ENCODE peak calls at places on chromosomes 6 and 20, in four cellular contexts. K is GM23338, X is astrocyte, Q is endothelial cell of umbilical vein. G is an unnamed sample.

GRCh38 chr6:137177611-137178010 is 4.2 kb upstream of the IL22RA2 start:
- DNase-seq in K (no peak), X (no peak), Q (no peak), G (no peak)

GRCh38 chr6:135144678-135145508 is 36.2 kb upstream of the MYB start:
- DNase-seq in K (peak; percentile 61), X (peak; percentile 8), Q (peak; percentile 34), G (peak; percentile 15)

GRCh38 chr6:152185158-152185574 is 377.7 kb downstream of the ESR1 start:
- DNase-seq in K (no peak), X (no peak), Q (no peak), G (no peak)

GRCh38 chr6:1004885-1005635 is 306.8 kb upstream of the FOXQ1 start:
- DNase-seq in K (no peak), X (no peak), Q (no peak), G (no peak)

GRCh38 chr6:30508890-30509736 is 19.8 kb downstream of the HLA-E start:
- DNase-seq in K (no peak), X (no peak), Q (peak; percentile 28), G (no peak)

GRCh38 chr6:51028271-51028670 is 209.6 kb downstream of the TFAP2B start:
- DNase-seq in K (no peak), X (peak; percentile 53), Q (no peak), G (no peak)

GRCh38 chr6:35955970-35956369 is 35.1 kb upstream of the SRPK1 start:
- DNase-seq in K (no peak), X (no peak), Q (no peak), G (no peak)

GRCh38 chr20:41643504-41643938 is 25.3 kb upstream of the CHD6 start:
- DNase-seq in K (peak; percentile 14), X (peak; percentile 84), Q (no peak), G (peak; percentile 80)

GRCh38 chr6:13357551-13358075 is 29.3 kb upstream of the TBC1D7 start:
- DNase-seq in K (peak; percentile 66), X (peak; percentile 78), Q (no peak), G (no peak)

GRCh38 chr20:25496968-25497401 is 88.3 kb downstream of the NINL start:
- DNase-seq in K (no peak), X (peak; percentile 31), Q (no peak), G (no peak)

GRCh38 chr6:147787407-147787806 is 278.9 kb downstream of the SAMD5 start:
- DNase-seq in K (no peak), X (no peak), Q (no peak), G (no peak)

GRCh38 chr6:35804996-35805736 is at the start of gene LHFPL5:
- DNase-seq in K (peak; percentile 89), X (no peak), Q (peak; percentile 35), G (peak; percentile 81)

GRCh38 chr6:161748535-161749386 is 474.9 kb upstream of the AGPAT4 start:
- DNase-seq in K (peak; percentile 96), X (no peak), Q (peak; percentile 5), G (peak; percentile 56)

GRCh38 chr20:22796465-22797077 is 212.2 kb upstream of the FOXA2 start:
- DNase-seq in K (no peak), X (peak; percentile 55), Q (no peak), G (no peak)

GRCh38 chr20:23151885-23152284 is 65.8 kb upstream of the CD93 start:
- DNase-seq in K (no peak), X (no peak), Q (no peak), G (peak; percentile 32)

GRCh38 chr20:52761867-52762266 is 210.3 kb upstream of the TSHZ2 start:
- DNase-seq in K (no peak), X (peak; percentile 26), Q (no peak), G (peak; percentile 13)

GRCh38 chr20:32358883-32359632 is 927 bp downstream of the ASXL1 start:
- DNase-seq in K (peak; percentile 99), X (peak; percentile 38), Q (peak; percentile 63), G (peak; percentile 94)

GRCh38 chr6:18088419-18089296 is 33.8 kb downstream of the NHLRC1 start:
- DNase-seq in K (no peak), X (no peak), Q (no peak), G (no peak)

GRCh38 chr20:20820104-20820503 is 107.7 kb upstream of the RALGAPA2 start:
- DNase-seq in K (peak; percentile 84), X (no peak), Q (peak; percentile 40), G (no peak)

GRCh38 chr6:28141500-28142329 is at the start of gene ZKSCAN8:
- DNase-seq in K (peak; percentile 99), X (peak; percentile 85), Q (peak; percentile 88), G (peak; percentile 93)

GRCh38 chr20:35611482-35611881 is 4.1 kb upstream of the SPAG4 start:
- DNase-seq in K (no peak), X (no peak), Q (no peak), G (no peak)

GRCh38 chr6:153231048-153231635 is 100.1 kb upstream of the RGS17 start:
- DNase-seq in K (peak; percentile 85), X (peak; percentile 6), Q (peak; percentile 33), G (peak; percentile 73)

GRCh38 chr20:17617868-17618672 is 48.2 kb downstream of the DSTN start:
- DNase-seq in K (no peak), X (no peak), Q (no peak), G (no peak)

GRCh38 chr6:162854228-162854627 is 126.5 kb downstream of the PACRG start:
- DNase-seq in K (no peak), X (peak; percentile 12), Q (no peak), G (no peak)

GRCh38 chr6:162854734-162855191 is 127.0 kb downstream of the PACRG start:
- DNase-seq in K (no peak), X (peak; percentile 29), Q (no peak), G (no peak)

GRCh38 chr6:162857321-162857720 is 129.5 kb downstream of the PACRG start:
- DNase-seq in K (peak; percentile 9), X (no peak), Q (no peak), G (no peak)

GRCh38 chr6:162852810-162853577 is 125.2 kb downstream of the PACRG start:
- DNase-seq in K (peak; percentile 24), X (no peak), Q (no peak), G (no peak)

GRCh38 chr6:162856885-162857284 is 129.1 kb downstream of the PACRG start:
- DNase-seq in K (peak; percentile 91), X (peak; percentile 87), Q (peak; percentile 69), G (peak; percentile 80)
- TF ChIP-seq CTCF in K (peak; percentile 75), X (peak; percentile 66), Q (peak; percentile 19), G (peak; percentile 67)

GRCh38 chr20:38141889-38142494 is 23.1 kb downstream of the TGM2 start:
- DNase-seq in K (no peak), X (no peak), Q (no peak), G (no peak)

GRCh38 chr20:38144608-38145093 is 20.4 kb downstream of the TGM2 start:
- DNase-seq in K (no peak), X (no peak), Q (no peak), G (no peak)

GRCh38 chr20:38143238-38143645 is 21.8 kb downstream of the TGM2 start:
- DNase-seq in K (no peak), X (no peak), Q (no peak), G (peak; percentile 85)

GRCh38 chr20:38145094-38146075 is 19.7 kb downstream of the TGM2 start:
- DNase-seq in K (no peak), X (peak; percentile 78), Q (peak; percentile 38), G (no peak)

GRCh38 chr20:38143646-38144554 is 21.2 kb downstream of the TGM2 start:
- DNase-seq in K (no peak), X (peak; percentile 93), Q (peak; percentile 96), G (peak; percentile 87)
- H3K4me2 ChIP-seq in K (no peak overlapping the region), X (peak overlapping the region; percentile 32), Q (no peak overlapping the region), G (peak overlapping the region; percentile 55)

GRCh38 chr6:107656883-107657282 is 167.0 kb downstream of the SOBP start:
- DNase-seq in K (no peak), X (no peak), Q (no peak), G (no peak)
- H3K4me3 ChIP-seq in K (no peak overlapping the region), X (no peak overlapping the region), Q (no peak overlapping the region), G (no peak overlapping the region)

GRCh38 chr6:89987830-89988229 is 93.6 kb downstream of the GJA10 start:
- DNase-seq in K (no peak), X (no peak), Q (no peak), G (no peak)

GRCh38 chr6:89987140-89987539 is 92.9 kb downstream of the GJA10 start:
- DNase-seq in K (no peak), X (no peak), Q (no peak), G (no peak)

GRCh38 chr6:89986650-89987074 is 92.4 kb downstream of the GJA10 start:
- DNase-seq in K (no peak), X (peak; percentile 89), Q (no peak), G (no peak)

GRCh38 chr6:89992818-89993217 is 98.5 kb downstream of the GJA10 start:
- DNase-seq in K (no peak), X (no peak), Q (no peak), G (no peak)

GRCh38 chr6:89989742-89990141 is 95.5 kb downstream of the GJA10 start:
- DNase-seq in K (no peak), X (peak; percentile 97), Q (no peak), G (no peak)
- TF ChIP-seq CTCF in K (no peak), X (no peak), Q (no peak), G (no peak)

GRCh38 chr6:5728726-5729434 is 277.8 kb downstream of the NRN1 start:
- DNase-seq in K (no peak), X (peak; percentile 66), Q (peak; percentile 31), G (no peak)
- H3K4me2 ChIP-seq in K (no peak overlapping the region), X (peak overlapping the region; percentile 40), Q (no peak overlapping the region), G (no peak overlapping the region)

G was measured in hepatocyte.